ENCODE peak calls at places on chromosomes 6 and 20, in nine cellular contexts. X, D, A, S, V, L, O, E and C are unnamed samples.

GRCh38 chr6:30556714-30556963 is 350 bp upstream of the GNL1 start:
- DNase-seq in X (peak), D (no peak), A (no peak), S (peak), V (no peak), L (no peak), O (peak), E (peak), C (no peak)

GRCh38 chr6:112372213-112372806 is 25.2 kb downstream of the RFPL4B start:
- DNase-seq in X (no peak), D (peak), A (peak), S (no peak), V (peak), L (no peak), O (no peak), E (no peak), C (no peak)

GRCh38 chr6:132972971-132973370 is 158.6 kb downstream of the RPS12 start:
- DNase-seq in X (no peak), D (no peak), A (no peak), S (no peak), V (no peak), L (no peak), O (no peak), E (no peak), C (no peak)

GRCh38 chr6:21679761-21680265 is 86.3 kb downstream of the SOX4 start:
- DNase-seq in X (no peak), D (peak), A (no peak), S (no peak), V (no peak), L (no peak), O (no peak), E (no peak), C (no peak)

GRCh38 chr20:64228751-64229518 is 26.6 kb upstream of the PCMTD2 start:
- DNase-seq in X (peak), D (no peak), A (no peak), S (no peak), V (no peak), L (no peak), O (no peak), E (no peak), C (no peak)

GRCh38 chr20:17938889-17939619 is 29.5 kb downstream of the SNX5 start:
- DNase-seq in X (peak), D (peak), A (peak), S (peak), V (peak), L (no peak), O (peak), E (peak), C (peak)

GRCh38 chr20:46562373-46563169 is 12.1 kb upstream of the OCSTAMP start:
- DNase-seq in X (peak), D (peak), A (peak), S (peak), V (peak), L (no peak), O (peak), E (peak), C (peak)

GRCh38 chr6:31882344-31882743 is 3.5 kb upstream of the SLC44A4 start:
- DNase-seq in X (peak), D (peak), A (peak), S (no peak), V (peak), L (no peak), O (no peak), E (no peak), C (no peak)

GRCh38 chr20:39233755-39234154 is 271.6 kb downstream of the DHX35 start:
- DNase-seq in X (no peak), D (no peak), A (no peak), S (no peak), V (no peak), L (no peak), O (no peak), E (no peak), C (no peak)